ENCODE peak calls at places on chromosome 14, in eight cellular contexts. X is AG04450, I is Caco-2, R is fibroblast of lung, W is colonic mucosa, Z is keratinocyte, P is neuronal stem cell, N is testis. U is an unnamed sample. For H3K9me3, the result is how much of the 10 kb centered on the place peaks cover.

GRCh38 chr14:53214384-53214783 is 61.3 kb upstream of the DDHD1 start:
- DNase-seq in X (no peak), I (no peak), R (no peak), W (no peak), Z (no peak), P (no peak), N (peak), U (no peak)

GRCh38 chr14:64253672-64254071 is 40.5 kb downstream of the ESR2 start:
- DNase-seq in X (peak), I (no peak), R (peak), W (no peak), Z (peak), P (no peak), N (no peak), U (no peak)

GRCh38 chr14:95434161-95434560 is 82.3 kb downstream of the SYNE3 start:
- DNase-seq in X (no peak), I (no peak), R (no peak), W (no peak), Z (no peak), P (no peak), N (no peak), U (no peak)

GRCh38 chr14:89415139-89415538 is 1.9 kb downstream of the FOXN3 start:
- DNase-seq in X (no peak), I (no peak), R (peak), W (no peak), Z (no peak), P (no peak), N (no peak), U (no peak)

GRCh38 chr14:53663709-53664108 is 292.9 kb downstream of the BMP4 start:
- DNase-seq in X (no peak), I (peak), R (peak), W (no peak), Z (no peak), P (peak), N (no peak), U (peak)

GRCh38 chr14:95095991-95096390 is 61.3 kb downstream of the DICER1 start:
- DNase-seq in X (no peak), I (no peak), R (no peak), W (no peak), Z (no peak), P (peak), N (no peak), U (no peak)

GRCh38 chr14:54653764-54654469 is 87.0 kb downstream of the SAMD4A start:
- DNase-seq in X (no peak), I (peak), R (peak), W (no peak), Z (no peak), P (no peak), N (no peak), U (no peak)

GRCh38 chr14:49861581-49861922 is 9.0 kb upstream of the NEMF start:
- DNase-seq in X (peak), I (peak), R (peak), W (peak), Z (no peak), P (peak), N (peak), U (no peak)

GRCh38 chr14:88775532-88775931 is 17.2 kb downstream of the EML5 start:
- DNase-seq in X (no peak), I (no peak), R (no peak), W (no peak), Z (peak), P (no peak), N (no peak), U (no peak)

GRCh38 chr14:37150414-37150813 is 22.0 kb downstream of the SLC25A21 start:
- DNase-seq in X (peak), I (no peak), R (peak), W (no peak), Z (no peak), P (no peak), N (no peak), U (no peak)

GRCh38 chr14:103118019-103118662 is 5.1 kb upstream of the TNFAIP2 start:
- DNase-seq in X (no peak), I (no peak), R (peak), W (peak), Z (no peak), P (no peak), N (peak), U (no peak)

GRCh38 chr14:68137704-68138619 is 318.4 kb downstream of the RAD51B start:
- DNase-seq in X (peak), I (peak), R (peak), W (peak), Z (peak), P (peak), N (no peak), U (peak)

GRCh38 chr14:92676031-92676430 is 72.4 kb downstream of the LGMN start:
- DNase-seq in X (no peak), I (no peak), R (no peak), W (no peak), Z (no peak), P (no peak), N (no peak), U (no peak)

GRCh38 chr14:93137864-93138263 is 22.1 kb upstream of the ITPK1 start:
- DNase-seq in X (no peak), I (no peak), R (peak), W (peak), Z (no peak), P (no peak), N (peak), U (no peak)

GRCh38 chr14:102086346-102086971 is 385 bp downstream of the HSP90AA1 start:
- DNase-seq in X (peak), I (no peak), R (peak), W (peak), Z (no peak), P (no peak), N (peak), U (no peak)

GRCh38 chr14:52834440-52834842 is 43.0 kb upstream of the GNPNAT1 start:
- DNase-seq in X (peak), I (no peak), R (peak), W (no peak), Z (peak), P (no peak), N (no peak), U (no peak)

GRCh38 chr14:51004801-51005526 is 60.7 kb upstream of the PYGL start:
- DNase-seq in X (no peak), I (no peak), R (peak), W (no peak), Z (no peak), P (no peak), N (no peak), U (no peak)

GRCh38 chr14:40122978-40123648 is 690.9 kb upstream of the FBXO33 start:
- DNase-seq in X (no peak), I (no peak), R (no peak), W (no peak), Z (no peak), P (no peak), N (no peak), U (no peak)

GRCh38 chr14:87178277-87178676 is 814.7 kb downstream of the GALC start:
- DNase-seq in X (no peak), I (no peak), R (no peak), W (no peak), Z (no peak), P (no peak), N (no peak), U (no peak)

GRCh38 chr14:22379727-22380126 is 209.3 kb downstream of the DAD1 start:
- DNase-seq in X (no peak), I (no peak), R (no peak), W (no peak), Z (no peak), P (no peak), N (no peak), U (no peak)

GRCh38 chr14:64218344-64219240 is 75.6 kb downstream of the ESR2 start:
- DNase-seq in X (no peak), I (no peak), R (no peak), W (no peak), Z (no peak), P (no peak), N (peak), U (no peak)

GRCh38 chr14:54117401-54117800 is 160.8 kb upstream of the BMP4 start:
- DNase-seq in X (no peak), I (no peak), R (no peak), W (no peak), Z (no peak), P (no peak), N (no peak), U (no peak)

GRCh38 chr14:42480235-42480634 is 873.6 kb downstream of the LRFN5 start:
- DNase-seq in X (no peak), I (no peak), R (no peak), W (no peak), Z (no peak), P (no peak), N (no peak), U (no peak)

GRCh38 chr14:76056128-76056527 is 70.6 kb downstream of the IFT43 start:
- DNase-seq in X (no peak), I (no peak), R (peak), W (no peak), Z (no peak), P (no peak), N (no peak), U (peak)

GRCh38 chr14:60514378-60515243 is 5.7 kb downstream of the SIX6 start:
- DNase-seq in X (no peak), I (no peak), R (no peak), W (no peak), Z (no peak), P (peak), N (peak), U (no peak)

GRCh38 chr14:102363182-102363952 is 626 bp downstream of the TECPR2 start:
- DNase-seq in X (no peak), I (no peak), R (peak), W (no peak), Z (peak), P (peak), N (peak), U (no peak)

GRCh38 chr14:105167303-105168092 is 1.1 kb downstream of the JAG2 start:
- DNase-seq in X (no peak), I (no peak), R (no peak), W (no peak), Z (no peak), P (no peak), N (no peak), U (no peak)
- H3K4me3 ChIP-seq in X (no peak), I (peak), R (no peak), W (peak), Z (peak), P (peak), N (peak), U (peak)

GRCh38 chr14:29458547-29458946 is 469.1 kb downstream of the PRKD1 start:
- DNase-seq in X (no peak), I (no peak), R (no peak), W (no peak), Z (no peak), P (no peak), N (no peak), U (no peak)

GRCh38 chr14:29461131-29461530 is 466.5 kb downstream of the PRKD1 start:
- DNase-seq in X (no peak), I (no peak), R (no peak), W (no peak), Z (no peak), P (no peak), N (no peak), U (no peak)

GRCh38 chr14:29462271-29462670 is 465.4 kb downstream of the PRKD1 start:
- DNase-seq in X (no peak), I (no peak), R (no peak), W (no peak), Z (no peak), P (no peak), N (no peak), U (no peak)

GRCh38 chr14:29462772-29463171 is 464.9 kb downstream of the PRKD1 start:
- DNase-seq in X (no peak), I (no peak), R (no peak), W (no peak), Z (no peak), P (no peak), N (no peak), U (no peak)

DNA sequence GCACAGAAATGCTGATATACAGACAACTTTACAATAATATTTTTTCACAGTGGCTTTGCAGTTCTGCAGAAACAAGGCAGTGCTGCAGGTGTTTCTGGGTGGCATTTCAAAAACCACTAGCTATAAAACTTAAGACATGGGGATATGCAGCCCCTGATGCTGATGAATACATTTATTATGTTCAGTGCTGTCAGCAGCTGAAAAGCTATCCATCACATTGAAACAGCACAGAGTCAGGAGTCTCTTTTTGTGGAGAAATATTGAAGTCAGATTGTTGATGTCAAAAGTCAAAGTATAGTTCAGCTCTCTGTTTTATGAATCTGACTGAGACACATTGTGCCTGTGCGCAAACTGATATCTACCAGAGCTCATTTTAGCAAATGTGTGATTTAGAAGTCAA is 467.7 kb downstream of the PRKD1 start:
- DNase-seq in X (no peak), I (no peak), R (no peak), W (no peak), Z (no peak), P (no peak), N (no peak), U (no peak)
- H3K9me3 ChIP-seq in X (under half), I (under half), R (under half), W (under half), Z (under half), P (under half), N (under half), U (under half)

GRCh38 chr14:24982472-24983155 is 67.3 kb downstream of the STXBP6 start:
- DNase-seq in X (peak), I (no peak), R (peak), W (no peak), Z (no peak), P (no peak), N (no peak), U (no peak)

GRCh38 chr14:24979725-24980239 is 70.2 kb downstream of the STXBP6 start:
- DNase-seq in X (no peak), I (no peak), R (no peak), W (no peak), Z (no peak), P (no peak), N (no peak), U (no peak)

GRCh38 chr14:24975393-24975792 is 74.6 kb downstream of the STXBP6 start:
- DNase-seq in X (no peak), I (no peak), R (no peak), W (no peak), Z (no peak), P (no peak), N (no peak), U (no peak)

GRCh38 chr14:24976599-24976998 is 73.3 kb downstream of the STXBP6 start:
- DNase-seq in X (no peak), I (no peak), R (no peak), W (no peak), Z (no peak), P (no peak), N (no peak), U (no peak)

DNA sequence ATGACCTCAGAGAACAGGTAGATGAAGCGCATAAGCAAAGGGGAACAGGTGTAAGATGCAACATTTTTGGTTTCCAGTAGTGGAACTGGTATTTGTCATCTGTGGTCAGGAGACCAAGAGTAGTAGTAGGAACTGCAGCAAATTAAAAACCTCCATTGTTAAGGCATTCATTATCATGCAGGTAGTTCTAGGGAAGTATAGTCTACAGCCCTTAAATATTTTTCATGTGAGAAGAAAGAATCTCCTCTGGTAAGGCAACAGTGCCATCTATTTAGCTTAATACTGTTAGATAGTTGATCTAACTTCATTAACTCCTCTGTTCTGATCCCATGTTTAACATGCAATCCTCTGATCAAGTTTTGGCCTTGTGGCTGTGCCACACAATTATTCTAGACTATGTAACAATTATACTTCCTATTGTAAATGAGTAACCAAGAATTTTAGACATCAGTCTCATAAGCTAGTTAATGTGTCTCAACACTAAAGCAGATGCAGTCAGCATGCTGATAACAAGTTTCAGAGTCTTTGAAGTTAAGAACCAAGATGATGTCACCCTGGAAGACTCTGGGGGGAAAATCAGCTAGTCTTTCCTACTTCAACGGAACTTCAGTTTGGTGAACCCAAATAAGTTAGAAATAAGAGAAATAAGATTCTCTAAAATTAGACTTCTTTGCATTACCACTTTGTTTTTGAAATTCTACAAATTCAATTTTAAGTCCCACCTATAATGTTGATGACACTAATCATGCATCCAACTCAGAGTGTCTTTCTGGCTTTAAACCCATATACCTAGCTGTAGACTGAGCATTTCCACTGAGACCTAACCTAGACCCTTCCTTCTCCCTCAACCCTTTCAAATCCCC is 70.9 kb downstream of the STXBP6 start:
- DNase-seq in X (no peak), I (peak), R (no peak), W (no peak), Z (no peak), P (no peak), N (no peak), U (no peak)
- H3K4me3 ChIP-seq in X (no peak), I (no peak), R (no peak), W (no peak), Z (no peak), P (no peak), N (no peak), U (no peak)

GRCh38 chr14:106203438-106203837 is 677.1 kb downstream of the TMEM121 start:
- DNase-seq in X (no peak), I (peak), R (no peak), W (no peak), Z (no peak), P (no peak), N (no peak), U (no peak)
- H3K9me3 ChIP-seq in X (half or more), I (under half), R (under half), W (under half), Z (under half), P (under half), N (under half), U (under half)

GRCh38 chr14:31945074-31945613 is 132.0 kb upstream of the ARHGAP5 start:
- DNase-seq in X (no peak), I (no peak), R (no peak), W (peak), Z (no peak), P (no peak), N (no peak), U (no peak)

GRCh38 chr14:31943861-31944255 is 133.2 kb upstream of the ARHGAP5 start:
- DNase-seq in X (no peak), I (no peak), R (no peak), W (no peak), Z (no peak), P (no peak), N (no peak), U (no peak)

GRCh38 chr14:31945701-31946100 is 131.4 kb upstream of the ARHGAP5 start:
- DNase-seq in X (no peak), I (no peak), R (no peak), W (peak), Z (no peak), P (no peak), N (no peak), U (no peak)

GRCh38 chr14:31943217-31943616 is 133.9 kb upstream of the ARHGAP5 start:
- DNase-seq in X (no peak), I (no peak), R (no peak), W (no peak), Z (no peak), P (no peak), N (no peak), U (no peak)

DNA sequence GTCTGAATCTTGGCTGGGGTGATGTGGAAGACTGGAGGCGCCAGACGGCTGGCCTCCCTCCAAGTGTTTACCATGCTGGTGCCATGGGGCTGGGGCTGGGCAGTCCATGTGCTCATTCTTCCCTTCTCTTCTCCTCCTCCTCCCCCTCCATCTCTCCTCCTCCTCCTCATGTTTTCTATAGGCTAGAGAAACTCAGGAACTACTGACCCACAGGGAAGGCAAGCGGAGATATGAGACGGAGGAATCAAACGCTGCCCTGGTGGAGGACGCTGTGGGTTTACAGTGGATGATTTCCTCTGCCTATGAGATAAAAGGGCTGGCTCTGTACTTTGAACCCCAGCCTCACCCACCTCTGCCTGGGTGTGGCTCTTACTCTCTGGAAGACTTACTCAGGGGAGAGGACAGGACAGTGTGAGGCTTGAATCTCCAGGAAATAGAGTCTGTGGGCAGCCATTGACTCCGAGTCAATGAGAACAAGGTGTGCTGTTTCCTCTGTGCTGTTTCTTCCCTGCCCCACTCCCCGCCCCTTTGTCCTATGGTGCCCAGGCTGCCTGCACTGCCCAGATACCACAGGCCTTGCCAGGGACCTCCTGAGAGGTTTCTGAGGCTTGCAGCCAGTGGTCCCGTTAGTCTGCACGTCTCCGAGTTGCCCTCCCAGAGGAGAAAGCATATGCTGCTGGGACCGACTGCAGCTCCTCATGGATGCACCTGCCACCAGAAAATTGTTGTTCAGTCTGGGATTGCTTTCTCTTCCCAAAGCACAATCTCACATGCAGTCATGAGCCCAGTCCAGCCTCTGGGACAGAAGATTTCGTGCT is 132.6 kb upstream of the ARHGAP5 start:
- DNase-seq in X (no peak), I (peak), R (no peak), W (peak), Z (no peak), P (no peak), N (no peak), U (no peak)
- H3K4me3 ChIP-seq in X (no peak), I (peak), R (no peak), W (no peak), Z (no peak), P (no peak), N (no peak), U (no peak)

GRCh38 chr14:27002179-27002578 is 404.3 kb upstream of the NOVA1 start:
- DNase-seq in X (no peak), I (no peak), R (no peak), W (no peak), Z (no peak), P (no peak), N (no peak), U (no peak)

GRCh38 chr14:27008187-27008586 is 410.4 kb upstream of the NOVA1 start:
- DNase-seq in X (no peak), I (no peak), R (no peak), W (no peak), Z (no peak), P (no peak), N (no peak), U (no peak)

DNA sequence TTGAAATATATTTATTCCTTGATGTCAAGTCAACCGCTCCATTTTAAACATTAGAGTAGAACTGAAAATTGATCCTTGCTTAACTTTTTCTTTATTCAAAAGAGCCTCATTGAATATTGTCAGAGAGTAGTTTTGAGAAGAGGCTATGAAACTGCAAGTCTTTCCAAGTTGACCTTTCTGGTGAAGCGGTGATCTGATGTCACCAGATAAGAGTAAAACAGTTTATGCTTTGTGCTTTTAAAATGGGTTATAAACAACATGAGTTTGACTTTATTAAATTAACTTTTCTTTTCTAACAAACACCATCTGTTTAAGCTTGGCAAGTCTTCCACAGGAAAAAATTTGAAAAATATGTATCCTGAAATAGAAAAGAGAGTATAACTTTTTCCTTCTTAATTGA is 408.7 kb upstream of the NOVA1 start:
- DNase-seq in X (no peak), I (no peak), R (no peak), W (no peak), Z (no peak), P (no peak), N (no peak), U (no peak)
- H3K9me3 ChIP-seq in X (under half), I (under half), R (under half), W (under half), Z (under half), P (under half), N (under half), U (under half)

U was measured in iPS DF 6.9.